ENCODE peak calls at places on chromosomes 6 and 20, in five cellular contexts. H, I, Q, U and S are unnamed samples.
A peak's percentile ranks its signal among the peaks of the same experiment; 100 is the strongest.

GRCh38 chr20:54067606-54068174 is 2.7 kb downstream of the BCAS1 start:
- DNase-seq in H (peak; percentile 26), I (no peak), Q (no peak), U (no peak), S (no peak)

GRCh38 chr20:7031222-7031621 is 263.7 kb downstream of the BMP2 start:
- DNase-seq in H (no peak), I (no peak), Q (no peak), U (no peak), S (no peak)

GRCh38 chr6:30490031-30490876 is 945 bp downstream of the HLA-E start:
- DNase-seq in H (peak; percentile 59), I (peak; percentile 51), Q (peak; percentile 79), U (peak; percentile 48), S (no peak)

GRCh38 chr6:167930300-167930699 is 67.2 kb upstream of the KIF25 start:
- DNase-seq in H (peak; percentile 4), I (peak; percentile 72), Q (no peak), U (peak; percentile 45), S (peak; percentile 74)

GRCh38 chr20:21101453-21102251 is 4.5 kb downstream of the LINC00237 start:
- DNase-seq in H (no peak), I (no peak), Q (peak; percentile 47), U (no peak), S (no peak)

GRCh38 chr20:47726632-47727031 is 58.6 kb downstream of the SULF2 start:
- DNase-seq in H (no peak), I (no peak), Q (no peak), U (no peak), S (no peak)

GRCh38 chr20:33291830-33292355 is 8.9 kb downstream of the BPIFB1 start:
- DNase-seq in H (no peak), I (peak; percentile 20), Q (peak; percentile 76), U (peak; percentile 4), S (no peak)

GRCh38 chr20:62321978-62322377 is 19.2 kb downstream of the ADRM1 start:
- DNase-seq in H (no peak), I (no peak), Q (no peak), U (no peak), S (no peak)

GRCh38 chr20:41392871-41393704 is 26.5 kb upstream of the EMILIN3 start:
- DNase-seq in H (no peak), I (no peak), Q (no peak), U (no peak), S (no peak)

GRCh38 chr20:13029687-13030510 is 21.1 kb downstream of the SPTLC3 start:
- DNase-seq in H (peak; percentile 97), I (peak; percentile 92), Q (no peak), U (peak; percentile 93), S (peak; percentile 41)

GRCh38 chr6:41277644-41278043 is 8.8 kb downstream of the TREM1 start:
- DNase-seq in H (no peak), I (no peak), Q (no peak), U (no peak), S (no peak)

GRCh38 chr20:50540620-50541605 is 30.7 kb downstream of the PTPN1 start:
- DNase-seq in H (peak; percentile 82), I (peak; percentile 81), Q (no peak), U (peak; percentile 93), S (peak; percentile 86)

GRCh38 chr6:22666021-22666420 is 96.7 kb downstream of the HDGFL1 start:
- DNase-seq in H (no peak), I (no peak), Q (no peak), U (no peak), S (no peak)

GRCh38 chr6:157056275-157056674 is 267.0 kb downstream of the TMEM242 start:
- DNase-seq in H (no peak), I (no peak), Q (no peak), U (no peak), S (no peak)

GRCh38 chr20:19079536-19080299 is 132.7 kb upstream of the SLC24A3 start:
- DNase-seq in H (no peak), I (peak; percentile 2), Q (no peak), U (no peak), S (no peak)

GRCh38 chr6:3885262-3886036 is 36.3 kb downstream of the FAM50B start:
- DNase-seq in H (no peak), I (no peak), Q (no peak), U (no peak), S (no peak)

GRCh38 chr20:42082611-42083010 is 464.4 kb upstream of the CHD6 start:
- DNase-seq in H (no peak), I (peak; percentile 48), Q (no peak), U (peak; percentile 0), S (peak; percentile 1)

GRCh38 chr6:106716966-106717365 is 87.6 kb downstream of the QRSL1 start:
- DNase-seq in H (no peak), I (no peak), Q (no peak), U (no peak), S (no peak)

GRCh38 chr20:44218441-44218840 is 7.9 kb upstream of the OSER1 start:
- DNase-seq in H (no peak), I (no peak), Q (no peak), U (no peak), S (no peak)

GRCh38 chr6:105835373-105835772 is 250.8 kb upstream of the PRDM1 start:
- DNase-seq in H (peak; percentile 22), I (peak; percentile 54), Q (peak; percentile 39), U (peak; percentile 9), S (peak; percentile 6)

GRCh38 chr6:75748743-75749538 is at the start of gene MYO6:
- DNase-seq in H (peak; percentile 55), I (peak; percentile 43), Q (peak; percentile 85), U (peak; percentile 35), S (peak; percentile 16)

GRCh38 chr6:166691199-166691598 is 64.1 kb upstream of the RPS6KA2 start:
- DNase-seq in H (no peak), I (peak; percentile 43), Q (no peak), U (peak; percentile 14), S (peak; percentile 56)

GRCh38 chr6:110401585-110402176 is 13.7 kb downstream of the DDO start:
- DNase-seq in H (no peak), I (no peak), Q (no peak), U (no peak), S (no peak)

GRCh38 chr6:152323376-152323775 is 313.8 kb downstream of the SYNE1 start:
- DNase-seq in H (no peak), I (no peak), Q (no peak), U (no peak), S (no peak)

GRCh38 chr6:152313542-152314482 is 323.4 kb downstream of the SYNE1 start:
- DNase-seq in H (peak; percentile 25), I (peak; percentile 41), Q (no peak), U (peak; percentile 79), S (peak; percentile 28)

GRCh38 chr6:152316024-152316423 is 321.1 kb downstream of the SYNE1 start:
- DNase-seq in H (peak; percentile 64), I (peak; percentile 77), Q (no peak), U (peak; percentile 89), S (peak; percentile 67)

GRCh38 chr6:152314483-152314832 is 322.7 kb downstream of the SYNE1 start:
- DNase-seq in H (no peak), I (no peak), Q (no peak), U (no peak), S (no peak)

GRCh38 chr6:152318278-152318677 is 318.9 kb downstream of the SYNE1 start:
- DNase-seq in H (no peak), I (peak; percentile 19), Q (no peak), U (no peak), S (no peak)
- TF ChIP-seq CTCF in H (no peak), I (no peak), Q (no peak), U (no peak), S (no peak)

DNA sequence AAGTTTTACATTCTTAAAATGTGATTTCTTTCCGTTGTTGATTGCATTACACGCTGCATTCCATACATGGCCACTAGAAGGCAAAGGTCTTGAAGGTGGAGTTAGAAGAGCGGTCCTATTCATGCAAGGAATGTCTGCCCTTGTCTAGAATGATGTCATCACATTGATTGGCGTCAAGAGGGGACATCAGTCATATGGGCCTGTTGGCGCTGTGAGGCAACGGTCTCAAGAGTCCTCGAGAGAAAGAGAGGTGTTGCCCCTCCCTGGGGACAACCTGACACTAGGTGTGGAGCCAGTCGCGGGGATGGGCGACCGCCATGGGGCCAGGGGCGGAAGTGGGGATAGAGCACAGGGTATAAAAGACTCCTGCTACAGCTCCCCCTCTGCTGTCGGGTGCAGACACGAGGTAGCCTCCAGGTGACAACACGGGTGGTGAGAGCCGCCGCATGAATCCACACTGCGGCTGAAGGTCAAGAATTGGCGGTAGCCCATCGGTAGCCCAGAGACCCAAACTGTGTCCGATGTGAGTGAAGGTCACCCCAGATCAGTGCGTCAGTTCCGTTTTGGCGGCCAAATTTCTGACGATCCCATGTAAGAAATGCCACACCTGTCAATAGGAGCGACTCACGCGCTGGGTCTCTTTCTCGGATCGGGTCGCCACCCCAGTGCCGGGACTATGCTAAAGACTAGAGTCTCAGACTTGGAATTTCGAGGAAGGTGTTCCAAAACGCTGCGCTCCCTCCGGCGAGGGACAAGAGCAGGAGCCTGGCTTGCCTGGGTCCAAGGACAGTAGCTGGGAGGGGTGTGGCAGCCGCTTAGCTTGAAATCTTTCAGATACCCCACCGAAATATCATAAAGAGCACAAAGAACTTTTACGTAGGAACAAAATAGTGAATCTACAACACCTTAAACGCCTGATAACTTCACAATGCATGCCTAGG is 93.2 kb upstream of the ZNF184 start:
- DNase-seq in H (no peak), I (no peak), Q (peak; percentile 38), U (no peak), S (no peak)
- TF ChIP-seq CTCF in H (no peak), I (no peak), Q (peak; percentile 40), U (no peak), S (peak; percentile 16)

DNA sequence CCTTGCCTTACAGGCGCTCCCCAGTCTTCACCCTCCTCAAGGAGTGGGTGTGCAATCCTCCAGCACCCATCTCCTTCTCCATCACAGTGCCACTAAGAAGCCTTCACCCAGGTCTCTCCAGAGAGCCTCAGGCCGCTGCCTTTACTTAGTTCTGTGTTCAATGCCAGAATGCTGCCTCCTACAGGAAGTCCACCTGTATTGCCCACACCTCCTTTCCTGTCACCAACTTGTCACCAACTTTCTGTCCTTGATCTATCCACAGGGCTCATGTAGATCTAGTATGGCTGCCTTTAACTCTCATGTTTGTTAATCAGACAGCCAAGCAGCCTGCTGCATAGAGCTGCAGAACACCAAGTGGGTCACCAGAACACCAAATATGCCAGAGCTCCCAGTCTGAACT is 546 bp upstream of the LST1 start:
- DNase-seq in H (no peak), I (peak; percentile 19), Q (no peak), U (no peak), S (peak; percentile 25)
- TF ChIP-seq CTCF in H (peak; percentile 28), I (peak; percentile 44), Q (peak; percentile 33), U (peak; percentile 65), S (peak; percentile 75)

GRCh38 chr6:42727627-42728026 is 5.2 kb upstream of the PRPH2 start:
- DNase-seq in H (no peak), I (no peak), Q (no peak), U (no peak), S (no peak)

GRCh38 chr6:42724825-42725224 is 2.4 kb upstream of the PRPH2 start:
- DNase-seq in H (no peak), I (no peak), Q (no peak), U (no peak), S (no peak)

GRCh38 chr6:42727084-42727601 is 4.7 kb upstream of the PRPH2 start:
- DNase-seq in H (no peak), I (no peak), Q (no peak), U (no peak), S (peak; percentile 21)

GRCh38 chr6:42726026-42726425 is 3.6 kb upstream of the PRPH2 start:
- DNase-seq in H (no peak), I (no peak), Q (no peak), U (no peak), S (no peak)

GRCh38 chr6:42726485-42727083 is 4.2 kb upstream of the PRPH2 start:
- DNase-seq in H (peak; percentile 93), I (peak; percentile 92), Q (peak; percentile 56), U (peak; percentile 77), S (peak; percentile 74)
- TF ChIP-seq CTCF in H (peak; percentile 92), I (peak; percentile 92), Q (peak; percentile 93), U (peak; percentile 85), S (peak; percentile 98)